ENCODE peak calls at places on chromosome 7, in six cellular contexts. H is left ventricle myocardium inferior, A is stomach, L is pancreas, F is cardiac muscle cell, R is brain microvascular endothelial cell. V is an unnamed sample.

GRCh38 chr7:108211382-108212201 is 81.4 kb upstream of the LAMB4 start:
- DNase-seq in H (no peak), A (peak; percentile 31), L (no peak), F (peak; percentile 68), R (peak; percentile 48), V (peak; percentile 65)

GRCh38 chr7:158957921-158958471 is 101.6 kb downstream of the DYNC2I1 start:
- DNase-seq in H (no peak), A (peak; percentile 83), L (peak; percentile 95), F (no peak), R (no peak), V (no peak)

GRCh38 chr7:109835577-109835976 is 1255.3 kb upstream of the LRRN3 start:
- DNase-seq in H (no peak), A (no peak), L (no peak), F (no peak), R (no peak), V (no peak)

GRCh38 chr7:108286290-108286904 is 156.2 kb upstream of the LAMB4 start:
- DNase-seq in H (no peak), A (no peak), L (no peak), F (no peak), R (no peak), V (no peak)

GRCh38 chr7:158228986-158229385 is 358.6 kb downstream of the PTPRN2 start:
- DNase-seq in H (no peak), A (no peak), L (no peak), F (no peak), R (no peak), V (peak; percentile 5)

GRCh38 chr7:80481196-80481884 is 30.5 kb downstream of the GNAT3 start:
- DNase-seq in H (no peak), A (no peak), L (no peak), F (no peak), R (peak; percentile 46), V (no peak)

GRCh38 chr7:40826419-40827216 is 691.8 kb downstream of the SUGCT start:
- DNase-seq in H (no peak), A (no peak), L (no peak), F (no peak), R (peak; percentile 20), V (peak; percentile 57)

GRCh38 chr7:2047272-2047581 is 185.5 kb downstream of the MAD1L1 start:
- DNase-seq in H (peak; percentile 2), A (no peak), L (no peak), F (no peak), R (no peak), V (no peak)

GRCh38 chr7:74544706-74545469 is 91.2 kb downstream of the GTF2IRD1 start:
- DNase-seq in H (no peak), A (peak; percentile 68), L (peak; percentile 69), F (peak; percentile 67), R (peak; percentile 52), V (peak; percentile 85)
- TF ChIP-seq CTCF in H (peak; percentile 52), A (no peak), L (peak; percentile 44), F (peak; percentile 62), R (peak; percentile 75), V (peak; percentile 79)

DNA sequence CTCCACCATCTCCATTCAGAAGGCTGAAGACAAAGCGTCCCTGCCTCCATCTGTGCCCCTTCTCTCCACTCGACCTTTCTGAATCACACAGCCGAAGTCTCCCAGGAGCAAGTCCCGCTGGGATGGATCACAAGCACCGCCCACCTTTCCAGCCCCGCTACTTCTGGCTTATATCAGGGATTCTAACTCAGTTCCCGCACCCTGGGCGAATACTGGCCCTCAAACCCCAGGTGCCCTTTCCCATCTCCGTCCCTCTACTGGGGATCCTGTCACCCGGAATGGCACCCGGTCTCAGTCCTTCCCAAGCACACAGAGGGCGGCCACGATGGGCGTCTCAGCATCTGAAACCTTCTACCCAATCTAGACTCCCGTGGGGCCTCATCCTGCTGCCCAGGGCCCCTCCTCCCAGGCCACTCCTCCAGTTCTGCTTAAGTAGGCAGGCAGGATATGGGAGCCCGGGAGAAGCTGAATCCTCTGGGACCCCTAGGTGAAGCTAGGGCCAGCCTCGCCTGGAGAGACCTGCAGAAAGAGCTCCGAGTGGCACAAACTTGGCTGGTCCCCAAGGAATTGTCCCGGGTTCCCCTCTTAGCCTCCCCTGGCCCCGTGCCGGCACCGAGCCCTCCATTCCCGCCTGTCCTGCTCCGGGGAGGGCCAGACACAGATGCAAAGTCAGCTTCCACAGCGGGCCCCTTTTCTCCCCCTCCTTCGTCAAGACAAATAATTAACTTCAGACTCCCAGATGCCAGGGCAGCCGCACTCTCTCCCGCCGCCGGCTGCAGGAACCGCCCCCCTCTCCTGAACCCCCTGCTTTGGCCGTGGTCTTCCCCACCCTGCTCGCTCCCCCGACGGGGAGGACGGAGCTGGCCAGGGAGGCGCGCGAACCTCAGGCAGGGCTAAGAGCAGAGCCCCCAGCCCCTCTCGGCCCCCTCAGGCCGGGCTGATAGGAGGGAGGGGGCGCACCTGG is 622 bp downstream of the KCP start:
- DNase-seq in H (no peak), A (no peak), L (peak; percentile 64), F (peak; percentile 69), R (peak; percentile 32), V (peak; percentile 67)
- H3K4me3 ChIP-seq in H (peak overlapping the region; percentile 53), A (peak overlapping the region; percentile 26), L (no peak overlapping the region), F (no peak overlapping the region), R (peak overlapping the region; percentile 56), V (peak overlapping the region; percentile 55)

GRCh38 chr7:72706521-72706920 is 121.5 kb downstream of the TYW1B start:
- DNase-seq in H (no peak), A (no peak), L (no peak), F (no peak), R (no peak), V (no peak)
- TF ChIP-seq CTCF in H (no peak), A (no peak), L (no peak), F (no peak), R (no peak), V (no peak)

GRCh38 chr7:136865777-136866176 is 2.7 kb upstream of the CHRM2 start:
- DNase-seq in H (no peak), A (no peak), L (no peak), F (no peak), R (no peak), V (no peak)

GRCh38 chr7:136869006-136869961 is 832 bp downstream of the CHRM2 start:
- DNase-seq in H (peak; percentile 26), A (no peak), L (peak; percentile 59), F (peak; percentile 9), R (no peak), V (peak; percentile 31)

GRCh38 chr7:136869991-136870798 is 1.7 kb downstream of the CHRM2 start:
- DNase-seq in H (peak; percentile 36), A (no peak), L (peak; percentile 52), F (peak; percentile 18), R (no peak), V (no peak)

GRCh38 chr7:136870799-136871487 is 2.5 kb downstream of the CHRM2 start:
- DNase-seq in H (peak; percentile 23), A (no peak), L (peak; percentile 56), F (peak; percentile 6), R (no peak), V (no peak)

GRCh38 chr7:136868496-136869005 is at the start of gene CHRM2:
- DNase-seq in H (peak; percentile 26), A (no peak), L (peak; percentile 20), F (peak; percentile 22), R (no peak), V (peak; percentile 61)
- H3K4me3 ChIP-seq in H (peak within 1 kb of the TSS; percentile 74), A (peak within 1 kb of the TSS; percentile 55), L (no peak within 1 kb of the TSS), F (peak within 1 kb of the TSS; percentile 81), R (peak within 1 kb of the TSS; percentile 63), V (peak within 1 kb of the TSS; percentile 60)

DNA sequence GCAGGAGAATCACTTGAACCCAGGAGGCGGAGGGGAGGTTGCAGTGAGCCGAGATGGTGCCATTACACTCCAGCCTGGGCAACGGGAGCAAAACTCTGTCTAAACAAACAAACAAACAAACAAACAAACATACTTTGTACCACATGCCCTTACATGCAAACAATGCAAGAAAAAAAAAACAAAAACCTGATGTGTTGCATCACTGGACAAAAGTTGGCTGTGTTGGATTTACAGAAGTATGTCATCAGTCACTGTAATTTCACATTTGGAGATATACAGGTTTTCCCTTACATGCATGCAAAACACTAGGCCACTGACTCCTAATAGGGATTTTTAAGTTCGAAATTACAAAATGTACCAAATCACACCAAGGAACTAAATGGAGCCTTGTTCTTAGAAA is 138.5 kb downstream of the SRPK2 start:
- DNase-seq in H (no peak), A (no peak), L (no peak), F (peak; percentile 34), R (no peak), V (no peak)
- TF ChIP-seq CTCF in H (no peak), A (no peak), L (no peak), F (no peak), R (no peak), V (no peak)

GRCh38 chr7:67598469-67598868 is 601.8 kb downstream of the TYW1 start:
- DNase-seq in H (no peak), A (no peak), L (no peak), F (no peak), R (no peak), V (no peak)

GRCh38 chr7:67604461-67605386 is 608.1 kb downstream of the TYW1 start:
- DNase-seq in H (no peak), A (no peak), L (no peak), F (peak; percentile 6), R (no peak), V (no peak)

DNA sequence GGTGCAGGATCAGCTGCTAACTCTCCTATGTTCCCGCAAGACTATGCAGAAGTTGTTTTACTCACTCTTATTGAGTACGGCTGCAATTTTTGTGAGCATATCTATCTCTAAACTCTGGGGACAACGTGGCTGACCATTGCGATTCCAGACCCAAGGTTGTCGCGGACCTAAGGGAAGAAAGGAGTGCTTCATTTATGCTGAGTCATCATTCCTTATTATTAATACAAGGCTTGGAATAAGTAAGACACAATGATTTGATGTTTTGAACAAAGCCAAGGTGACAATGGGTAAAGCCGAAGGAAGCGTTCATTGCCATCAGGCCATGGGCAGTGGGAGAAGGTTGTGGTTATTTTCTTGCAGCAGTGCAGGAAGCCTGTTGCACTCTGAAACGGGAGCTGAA is 605.6 kb downstream of the TYW1 start:
- DNase-seq in H (no peak), A (no peak), L (no peak), F (no peak), R (no peak), V (no peak)
- H3K4me3 ChIP-seq in H (no peak overlapping the region), A (no peak overlapping the region), L (no peak overlapping the region), F (no peak overlapping the region), R (no peak overlapping the region), V (no peak overlapping the region)

DNA sequence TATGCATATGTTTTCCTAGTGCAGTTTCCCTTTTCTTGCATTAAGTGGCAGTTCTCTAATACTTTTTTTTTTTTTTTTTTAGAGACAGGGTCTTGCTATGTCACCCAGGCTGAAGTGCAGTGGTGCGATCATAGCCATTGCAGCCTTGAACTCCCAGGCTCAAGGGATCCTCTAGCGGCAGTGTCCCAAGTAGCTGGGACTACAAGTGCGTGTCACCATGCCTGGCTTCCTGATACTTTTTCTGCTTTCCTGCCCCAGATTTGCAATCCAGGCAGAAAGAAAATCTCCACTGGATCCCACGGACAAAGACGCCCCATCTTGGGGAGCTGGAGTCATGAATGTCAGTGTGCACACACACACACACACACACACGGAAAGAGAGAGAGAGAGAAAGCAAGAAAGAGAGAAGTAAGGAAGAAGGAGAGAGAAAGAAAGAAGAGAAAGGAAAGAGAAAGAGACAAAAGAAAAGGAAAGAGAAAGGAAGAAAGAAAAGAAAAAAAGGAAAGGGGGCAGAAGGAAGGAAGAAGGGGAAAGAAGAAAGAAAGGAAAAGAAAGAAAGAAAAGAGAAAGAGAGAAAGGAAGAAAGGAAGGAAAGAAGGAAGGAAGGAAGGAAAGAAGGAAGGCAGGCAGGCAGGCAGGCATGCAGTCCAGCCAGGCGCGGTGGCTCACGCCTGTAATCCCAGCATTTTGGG is 37.5 kb upstream of the OCM2 start:
- DNase-seq in H (no peak), A (no peak), L (no peak), F (no peak), R (no peak), V (no peak)
- TF ChIP-seq CTCF in H (no peak), A (no peak), L (no peak), F (no peak), R (no peak), V (no peak)